ENCODE peak calls at places on chromosomes 7 and 10, in seven cellular contexts. One of them, this sample, is unnamed.

GRCh38 chr10:127736915-127737562 is at the start of gene FOXI2:
- DNase-seq in fibroblast of pulmonary artery: no peak
- DNase-seq in tibial nerve: no peak
- DNase-seq in heart right ventricle: peak
- DNase-seq in GM06990: no peak
- DNase-seq in fibroblast of mammary gland: no peak
- DNase-seq in A549: no peak
- DNase-seq in this sample: no peak

GRCh38 chr7:28469562-28469961 is 57.2 kb downstream of the CREB5 start:
- DNase-seq in fibroblast of pulmonary artery: no peak
- DNase-seq in tibial nerve: no peak
- DNase-seq in heart right ventricle: no peak
- DNase-seq in GM06990: no peak
- DNase-seq in fibroblast of mammary gland: no peak
- DNase-seq in A549: no peak
- DNase-seq in this sample: no peak

GRCh38 chr7:96499532-96499931 is 177.6 kb upstream of the SLC25A13 start:
- DNase-seq in fibroblast of pulmonary artery: no peak
- DNase-seq in tibial nerve: no peak
- DNase-seq in heart right ventricle: no peak
- DNase-seq in GM06990: no peak
- DNase-seq in fibroblast of mammary gland: no peak
- DNase-seq in A549: no peak
- DNase-seq in this sample: no peak

GRCh38 chr10:20372748-20373147 is 524.4 kb downstream of the NEBL start:
- DNase-seq in fibroblast of pulmonary artery: no peak
- DNase-seq in tibial nerve: no peak
- DNase-seq in heart right ventricle: no peak
- DNase-seq in GM06990: no peak
- DNase-seq in fibroblast of mammary gland: no peak
- DNase-seq in A549: no peak
- DNase-seq in this sample: no peak

GRCh38 chr10:3955954-3956617 is 171.1 kb upstream of the KLF6 start:
- DNase-seq in fibroblast of pulmonary artery: no peak
- DNase-seq in tibial nerve: no peak
- DNase-seq in heart right ventricle: no peak
- DNase-seq in GM06990: no peak
- DNase-seq in fibroblast of mammary gland: no peak
- DNase-seq in A549: no peak
- DNase-seq in this sample: no peak

GRCh38 chr10:96743988-96744585 is 23.8 kb upstream of the PIK3AP1 start:
- DNase-seq in fibroblast of pulmonary artery: peak
- DNase-seq in tibial nerve: no peak
- DNase-seq in heart right ventricle: no peak
- DNase-seq in GM06990: no peak
- DNase-seq in fibroblast of mammary gland: peak
- DNase-seq in A549: no peak
- DNase-seq in this sample: no peak

GRCh38 chr10:1063232-1063862 is 7.2 kb downstream of the WDR37 start:
- DNase-seq in fibroblast of pulmonary artery: no peak
- DNase-seq in tibial nerve: no peak
- DNase-seq in heart right ventricle: no peak
- DNase-seq in GM06990: no peak
- DNase-seq in fibroblast of mammary gland: no peak
- DNase-seq in A549: no peak
- DNase-seq in this sample: no peak

GRCh38 chr7:128274246-128274889 is 33.3 kb downstream of the LEP start:
- DNase-seq in fibroblast of pulmonary artery: no peak
- DNase-seq in tibial nerve: no peak
- DNase-seq in heart right ventricle: no peak
- DNase-seq in GM06990: no peak
- DNase-seq in fibroblast of mammary gland: no peak
- DNase-seq in A549: no peak
- DNase-seq in this sample: no peak

GRCh38 chr7:75987805-75988630 is 6.4 kb downstream of the TMEM120A start:
- DNase-seq in fibroblast of pulmonary artery: no peak
- DNase-seq in tibial nerve: no peak
- DNase-seq in heart right ventricle: no peak
- DNase-seq in GM06990: no peak
- DNase-seq in fibroblast of mammary gland: no peak
- DNase-seq in A549: no peak
- DNase-seq in this sample: no peak

GRCh38 chr7:95950698-95951097 is 178.3 kb downstream of the DYNC1I1 start:
- DNase-seq in fibroblast of pulmonary artery: no peak
- DNase-seq in tibial nerve: no peak
- DNase-seq in heart right ventricle: no peak
- DNase-seq in GM06990: no peak
- DNase-seq in fibroblast of mammary gland: peak
- DNase-seq in A549: no peak
- DNase-seq in this sample: peak

GRCh38 chr10:15370741-15371701 is at the start of gene FAM171A1:
- DNase-seq in fibroblast of pulmonary artery: peak
- DNase-seq in tibial nerve: no peak
- DNase-seq in heart right ventricle: peak
- DNase-seq in GM06990: peak
- DNase-seq in fibroblast of mammary gland: peak
- DNase-seq in A549: peak
- DNase-seq in this sample: peak

GRCh38 chr10:74394416-74394969 is 243.5 kb downstream of the ADK start:
- DNase-seq in fibroblast of pulmonary artery: no peak
- DNase-seq in tibial nerve: no peak
- DNase-seq in heart right ventricle: no peak
- DNase-seq in GM06990: no peak
- DNase-seq in fibroblast of mammary gland: no peak
- DNase-seq in A549: no peak
- DNase-seq in this sample: no peak

GRCh38 chr7:37726022-37726421 is 42.5 kb downstream of the GPR141 start:
- DNase-seq in fibroblast of pulmonary artery: no peak
- DNase-seq in tibial nerve: no peak
- DNase-seq in heart right ventricle: no peak
- DNase-seq in GM06990: no peak
- DNase-seq in fibroblast of mammary gland: no peak
- DNase-seq in A549: no peak
- DNase-seq in this sample: no peak

GRCh38 chr10:99394256-99394655 is 36.2 kb downstream of the GOT1 start:
- DNase-seq in fibroblast of pulmonary artery: no peak
- DNase-seq in tibial nerve: no peak
- DNase-seq in heart right ventricle: no peak
- DNase-seq in GM06990: no peak
- DNase-seq in fibroblast of mammary gland: no peak
- DNase-seq in A549: no peak
- DNase-seq in this sample: peak

GRCh38 chr10:30645340-30645827 is 15.8 kb upstream of the LYZL2 start:
- DNase-seq in fibroblast of pulmonary artery: peak
- DNase-seq in tibial nerve: no peak
- DNase-seq in heart right ventricle: peak
- DNase-seq in GM06990: no peak
- DNase-seq in fibroblast of mammary gland: peak
- DNase-seq in A549: peak
- DNase-seq in this sample: peak

GRCh38 chr10:373015-373414 is 237.8 kb downstream of the ZMYND11 start:
- DNase-seq in fibroblast of pulmonary artery: peak
- DNase-seq in tibial nerve: no peak
- DNase-seq in heart right ventricle: no peak
- DNase-seq in GM06990: no peak
- DNase-seq in fibroblast of mammary gland: peak
- DNase-seq in A549: peak
- DNase-seq in this sample: no peak

GRCh38 chr7:105880571-105881330 is 4.4 kb upstream of the ATXN7L1 start:
- DNase-seq in fibroblast of pulmonary artery: no peak
- DNase-seq in tibial nerve: no peak
- DNase-seq in heart right ventricle: no peak
- DNase-seq in GM06990: no peak
- DNase-seq in fibroblast of mammary gland: no peak
- DNase-seq in A549: no peak
- DNase-seq in this sample: no peak

GRCh38 chr7:108613147-108613948 is 43.7 kb downstream of the DNAJB9 start:
- DNase-seq in fibroblast of pulmonary artery: peak
- DNase-seq in tibial nerve: no peak
- DNase-seq in heart right ventricle: no peak
- DNase-seq in GM06990: no peak
- DNase-seq in fibroblast of mammary gland: peak
- DNase-seq in A549: peak
- DNase-seq in this sample: peak

GRCh38 chr7:106127984-106128780 is 16.1 kb upstream of the SYPL1 start:
- DNase-seq in fibroblast of pulmonary artery: peak
- DNase-seq in tibial nerve: no peak
- DNase-seq in heart right ventricle: no peak
- DNase-seq in GM06990: no peak
- DNase-seq in fibroblast of mammary gland: peak
- DNase-seq in A549: no peak
- DNase-seq in this sample: peak

GRCh38 chr10:7378602-7379403 is 32.0 kb downstream of the SFMBT2 start:
- DNase-seq in fibroblast of pulmonary artery: no peak
- DNase-seq in tibial nerve: no peak
- DNase-seq in heart right ventricle: no peak
- DNase-seq in GM06990: peak
- DNase-seq in fibroblast of mammary gland: no peak
- DNase-seq in A549: no peak
- DNase-seq in this sample: peak

GRCh38 chr10:97210576-97210975 is 24.8 kb upstream of the SLIT1 start:
- DNase-seq in fibroblast of pulmonary artery: peak
- DNase-seq in tibial nerve: peak
- DNase-seq in heart right ventricle: peak
- DNase-seq in GM06990: no peak
- DNase-seq in fibroblast of mammary gland: peak
- DNase-seq in A549: peak
- DNase-seq in this sample: peak

GRCh38 chr10:122374859-122375721 is 582 bp downstream of the PLEKHA1 start:
- DNase-seq in fibroblast of pulmonary artery: peak
- DNase-seq in tibial nerve: no peak
- DNase-seq in heart right ventricle: peak
- DNase-seq in GM06990: peak
- DNase-seq in fibroblast of mammary gland: peak
- DNase-seq in A549: peak
- DNase-seq in this sample: peak

GRCh38 chr10:30285970-30286369 is 63.1 kb downstream of the MTPAP start:
- DNase-seq in fibroblast of pulmonary artery: no peak
- DNase-seq in tibial nerve: no peak
- DNase-seq in heart right ventricle: no peak
- DNase-seq in GM06990: no peak
- DNase-seq in fibroblast of mammary gland: no peak
- DNase-seq in A549: no peak
- DNase-seq in this sample: no peak

GRCh38 chr10:118800920-118801319 is 46.1 kb upstream of the CACUL1 start:
- DNase-seq in fibroblast of pulmonary artery: peak
- DNase-seq in tibial nerve: no peak
- DNase-seq in heart right ventricle: peak
- DNase-seq in GM06990: no peak
- DNase-seq in fibroblast of mammary gland: peak
- DNase-seq in A549: peak
- DNase-seq in this sample: peak

GRCh38 chr10:72174297-72174662 is 41.5 kb upstream of the ANAPC16 start:
- DNase-seq in fibroblast of pulmonary artery: no peak
- DNase-seq in tibial nerve: no peak
- DNase-seq in heart right ventricle: no peak
- DNase-seq in GM06990: no peak
- DNase-seq in fibroblast of mammary gland: no peak
- DNase-seq in A549: no peak
- DNase-seq in this sample: no peak

GRCh38 chr10:11261687-11262086 is 244.0 kb downstream of the CELF2 start:
- DNase-seq in fibroblast of pulmonary artery: no peak
- DNase-seq in tibial nerve: no peak
- DNase-seq in heart right ventricle: peak
- DNase-seq in GM06990: no peak
- DNase-seq in fibroblast of mammary gland: no peak
- DNase-seq in A549: no peak
- DNase-seq in this sample: no peak

GRCh38 chr7:99379043-99379577 is 4.6 kb downstream of the ARPC1B start:
- DNase-seq in fibroblast of pulmonary artery: peak
- DNase-seq in tibial nerve: peak
- DNase-seq in heart right ventricle: peak
- DNase-seq in GM06990: peak
- DNase-seq in fibroblast of mammary gland: peak
- DNase-seq in A549: peak
- DNase-seq in this sample: peak

GRCh38 chr10:98391578-98391991 is 23.4 kb downstream of the PYROXD2 start:
- DNase-seq in fibroblast of pulmonary artery: peak
- DNase-seq in tibial nerve: no peak
- DNase-seq in heart right ventricle: peak
- DNase-seq in GM06990: no peak
- DNase-seq in fibroblast of mammary gland: peak
- DNase-seq in A549: no peak
- DNase-seq in this sample: peak

GRCh38 chr10:86261933-86262665 is 104.5 kb downstream of the GRID1 start:
- DNase-seq in fibroblast of pulmonary artery: no peak
- DNase-seq in tibial nerve: no peak
- DNase-seq in heart right ventricle: no peak
- DNase-seq in GM06990: peak
- DNase-seq in fibroblast of mammary gland: no peak
- DNase-seq in A549: peak
- DNase-seq in this sample: peak

GRCh38 chr7:64098-64521 is 128.3 kb upstream of the FAM20C start:
- DNase-seq in fibroblast of pulmonary artery: peak
- DNase-seq in tibial nerve: peak
- DNase-seq in heart right ventricle: peak
- DNase-seq in GM06990: no peak
- DNase-seq in fibroblast of mammary gland: peak
- DNase-seq in A549: peak
- DNase-seq in this sample: peak
- TF ChIP-seq CTCF in fibroblast of pulmonary artery: peak
- TF ChIP-seq CTCF in tibial nerve: peak
- TF ChIP-seq CTCF in heart right ventricle: peak
- TF ChIP-seq CTCF in GM06990: peak
- TF ChIP-seq CTCF in fibroblast of mammary gland: peak
- TF ChIP-seq CTCF in A549: peak
- TF ChIP-seq CTCF in this sample: peak

DNA sequence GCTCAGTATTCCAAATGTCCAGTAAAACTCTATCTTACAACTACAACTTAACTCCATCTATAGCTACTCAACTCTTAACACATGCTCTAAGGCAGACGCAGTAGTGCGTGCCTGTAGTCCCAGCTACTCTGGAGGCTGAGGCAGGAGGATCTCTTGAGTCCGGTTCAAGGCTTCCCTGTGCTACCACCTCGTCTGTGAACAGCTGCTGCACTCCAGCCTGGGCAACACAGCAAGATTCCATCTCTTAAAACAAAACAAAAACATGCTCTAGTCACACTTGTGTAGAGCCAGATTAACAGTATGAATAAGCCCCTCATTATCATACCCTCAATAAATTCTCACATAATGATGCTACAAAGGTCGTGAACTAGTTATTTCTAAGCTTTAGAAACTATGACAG is 3.6 kb downstream of the BAZ1B start:
- DNase-seq in fibroblast of pulmonary artery: no peak
- DNase-seq in tibial nerve: no peak
- DNase-seq in heart right ventricle: no peak
- DNase-seq in GM06990: no peak
- DNase-seq in fibroblast of mammary gland: no peak
- DNase-seq in A549: no peak
- DNase-seq in this sample: no peak
- H3K4me3 ChIP-seq in fibroblast of pulmonary artery: peak
- H3K4me3 ChIP-seq in tibial nerve: no peak
- H3K4me3 ChIP-seq in heart right ventricle: no peak
- H3K4me3 ChIP-seq in GM06990: peak
- H3K4me3 ChIP-seq in fibroblast of mammary gland: no peak
- H3K4me3 ChIP-seq in A549: no peak
- H3K4me3 ChIP-seq in this sample: no peak

GRCh38 chr7:4241791-4242190 is 440.3 kb upstream of the FOXK1 start:
- DNase-seq in fibroblast of pulmonary artery: no peak
- DNase-seq in tibial nerve: no peak
- DNase-seq in heart right ventricle: no peak
- DNase-seq in GM06990: no peak
- DNase-seq in fibroblast of mammary gland: no peak
- DNase-seq in A549: peak
- DNase-seq in this sample: no peak
- TF ChIP-seq CTCF in fibroblast of pulmonary artery: no peak
- TF ChIP-seq CTCF in tibial nerve: no peak
- TF ChIP-seq CTCF in heart right ventricle: no peak
- TF ChIP-seq CTCF in GM06990: no peak
- TF ChIP-seq CTCF in fibroblast of mammary gland: no peak
- TF ChIP-seq CTCF in A549: no peak
- TF ChIP-seq CTCF in this sample: no peak

GRCh38 chr7:24139996-24140395 is 144.0 kb upstream of the NPY start:
- DNase-seq in fibroblast of pulmonary artery: no peak
- DNase-seq in tibial nerve: no peak
- DNase-seq in heart right ventricle: no peak
- DNase-seq in GM06990: no peak
- DNase-seq in fibroblast of mammary gland: no peak
- DNase-seq in A549: no peak
- DNase-seq in this sample: no peak
- H3K4me3 ChIP-seq in fibroblast of pulmonary artery: no peak
- H3K4me3 ChIP-seq in tibial nerve: no peak
- H3K4me3 ChIP-seq in heart right ventricle: no peak
- H3K4me3 ChIP-seq in GM06990: no peak
- H3K4me3 ChIP-seq in fibroblast of mammary gland: no peak
- H3K4me3 ChIP-seq in A549: no peak
- H3K4me3 ChIP-seq in this sample: no peak